ENCODE peak calls at places on chromosomes 16 and 17, in seven cellular contexts. S is heart right ventricle, B is cardiac fibroblast, J is GM12878, A is lower leg skin, F is heart left ventricle, Y is OCI-LY7. T is an unnamed sample.

GRCh38 chr17:74987909-74988711 is 678 bp downstream of the CDR2L start:
- DNase-seq in S (peak), B (peak), J (no peak), A (peak), F (peak), Y (peak), T (peak)

GRCh38 chr17:51650772-51651171 is 390.4 kb downstream of the UTP18 start:
- DNase-seq in S (no peak), B (no peak), J (no peak), A (no peak), F (no peak), Y (no peak), T (no peak)

GRCh38 chr16:86476956-86477530 is 33.3 kb upstream of the FOXF1 start:
- DNase-seq in S (peak), B (no peak), J (no peak), A (no peak), F (peak), Y (no peak), T (no peak)

GRCh38 chr17:69575346-69575761 is 160.9 kb downstream of the MAP2K6 start:
- DNase-seq in S (peak), B (peak), J (no peak), A (no peak), F (no peak), Y (peak), T (peak)

GRCh38 chr17:58310511-58311428 is 17.8 kb downstream of the TSPOAP1 start:
- DNase-seq in S (no peak), B (no peak), J (no peak), A (no peak), F (no peak), Y (no peak), T (no peak)

GRCh38 chr16:49910761-49911160 is 54.8 kb upstream of the ZNF423 start:
- DNase-seq in S (no peak), B (no peak), J (no peak), A (no peak), F (no peak), Y (no peak), T (no peak)

GRCh38 chr17:55264273-55264639 is 504 bp upstream of the HLF start:
- DNase-seq in S (no peak), B (no peak), J (no peak), A (no peak), F (peak), Y (no peak), T (no peak)

GRCh38 chr16:87686697-87687570 is 78.9 kb downstream of the KLHDC4 start:
- DNase-seq in S (no peak), B (peak), J (no peak), A (no peak), F (no peak), Y (no peak), T (no peak)

GRCh38 chr16:1534021-1535020 is 855 bp downstream of the TMEM204 start:
- DNase-seq in S (no peak), B (peak), J (no peak), A (no peak), F (no peak), Y (no peak), T (peak)

GRCh38 chr16:73066321-73066926 is 18.5 kb upstream of the ZFHX3 start:
- DNase-seq in S (no peak), B (no peak), J (no peak), A (no peak), F (peak), Y (no peak), T (no peak)
- TF ChIP-seq CTCF in S (no peak), B (no peak), J (no peak), A (no peak), F (no peak), Y (no peak), T (no peak)

GRCh38 chr16:78973041-78973440 is 627.5 kb downstream of the MAF start:
- DNase-seq in S (no peak), B (no peak), J (no peak), A (no peak), F (no peak), Y (no peak), T (no peak)
- H3K4me3 ChIP-seq in S (no peak), B (no peak), J (no peak), A (no peak), F (no peak), Y (no peak), T (no peak)

DNA sequence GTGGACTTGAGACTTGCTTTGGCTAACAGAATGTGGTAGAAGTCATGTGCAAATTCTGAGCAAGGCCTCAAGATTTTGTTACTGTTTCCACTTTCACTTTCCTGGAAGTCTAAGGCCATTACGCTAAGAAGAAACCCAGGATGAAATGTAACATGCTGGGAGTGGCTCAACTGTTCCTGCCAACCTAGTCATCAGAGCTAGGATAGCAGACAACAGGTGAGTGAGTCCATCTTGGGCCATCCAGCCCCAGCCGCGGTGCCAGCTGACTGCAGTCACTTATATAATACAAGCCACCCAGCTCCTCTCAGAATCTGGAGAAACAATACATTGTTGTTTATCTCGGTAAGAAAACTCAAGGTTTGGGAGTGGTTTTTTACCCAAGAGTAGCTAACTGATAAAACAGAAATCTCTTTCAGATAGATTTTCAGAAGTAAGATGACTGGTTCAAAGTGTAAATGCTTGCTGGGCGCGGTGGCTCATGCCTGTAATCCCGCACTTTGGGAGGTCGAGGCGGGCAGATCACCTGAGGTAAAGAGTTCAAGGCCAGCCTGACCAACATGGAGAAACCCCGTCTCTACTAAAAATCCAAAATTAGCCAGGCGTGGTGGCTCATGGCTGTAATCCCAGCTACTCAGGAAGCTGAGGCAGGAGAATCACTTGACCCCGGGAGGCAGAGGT is 10.6 kb upstream of the STX4 start:
- DNase-seq in S (no peak), B (no peak), J (no peak), A (no peak), F (no peak), Y (no peak), T (no peak)
- TF ChIP-seq CTCF in S (no peak), B (no peak), J (no peak), A (no peak), F (no peak), Y (no peak), T (no peak)

GRCh38 chr17:59643159-59643857 is 23.6 kb downstream of the CLTC start:
- DNase-seq in S (no peak), B (peak), J (no peak), A (no peak), F (no peak), Y (peak), T (peak)
- H3K4me3 ChIP-seq in S (no peak), B (no peak), J (no peak), A (no peak), F (no peak), Y (peak), T (no peak)